ENCODE peak calls at places on chromosome 20, in ten cellular contexts. D, N, U, M, W, J, H, V, X and T are unnamed samples. For H3K4me1, the result is how much of the 10 kb centered on the place peaks cover.

GRCh38 chr20:10955166-10955565 is 281.4 kb upstream of the JAG1 start:
- DNase-seq in D (no peak), N (no peak), U (no peak), M (no peak), W (no peak), J (no peak), H (no peak), V (no peak), X (no peak), T (no peak)

GRCh38 chr20:51494241-51495110 is 48.0 kb downstream of the NFATC2 start:
- DNase-seq in D (no peak), N (no peak), U (no peak), M (no peak), W (peak), J (no peak), H (no peak), V (no peak), X (no peak), T (no peak)

GRCh38 chr20:21008951-21009350 is 97.2 kb downstream of the LINC00237 start:
- DNase-seq in D (no peak), N (no peak), U (no peak), M (no peak), W (no peak), J (no peak), H (no peak), V (no peak), X (no peak), T (no peak)

GRCh38 chr20:711526-711925 is 35.9 kb upstream of the SCRT2 start:
- DNase-seq in D (no peak), N (no peak), U (no peak), M (no peak), W (no peak), J (no peak), H (no peak), V (no peak), X (no peak), T (no peak)

GRCh38 chr20:64191002-64191401 is 26.8 kb downstream of the MYT1 start:
- DNase-seq in D (no peak), N (no peak), U (no peak), M (no peak), W (no peak), J (no peak), H (no peak), V (no peak), X (no peak), T (no peak)

GRCh38 chr20:10540636-10541493 is 105.8 kb downstream of the SLX4IP start:
- DNase-seq in D (no peak), N (no peak), U (no peak), M (no peak), W (no peak), J (no peak), H (peak), V (peak), X (no peak), T (no peak)

GRCh38 chr20:18628330-18628941 is 40.6 kb downstream of the DTD1 start:
- DNase-seq in D (peak), N (no peak), U (peak), M (no peak), W (no peak), J (no peak), H (no peak), V (peak), X (peak), T (no peak)

GRCh38 chr20:49426873-49427272 is 55.6 kb downstream of the KCNB1 start:
- DNase-seq in D (no peak), N (no peak), U (no peak), M (peak), W (no peak), J (no peak), H (no peak), V (no peak), X (no peak), T (no peak)

GRCh38 chr20:21074605-21075336 is 31.4 kb downstream of the LINC00237 start:
- DNase-seq in D (no peak), N (no peak), U (no peak), M (no peak), W (no peak), J (no peak), H (no peak), V (no peak), X (no peak), T (no peak)

GRCh38 chr20:14765370-14765701 is 427.9 kb upstream of the FLRT3 start:
- DNase-seq in D (no peak), N (no peak), U (no peak), M (no peak), W (no peak), J (no peak), H (no peak), V (no peak), X (no peak), T (no peak)

GRCh38 chr20:3209946-3210317 is 634 bp downstream of the ITPA start:
- DNase-seq in D (no peak), N (no peak), U (peak), M (no peak), W (no peak), J (no peak), H (no peak), V (no peak), X (no peak), T (no peak)

GRCh38 chr20:13119583-13119982 is 101.5 kb upstream of the ISM1 start:
- DNase-seq in D (no peak), N (no peak), U (peak), M (peak), W (peak), J (peak), H (no peak), V (peak), X (peak), T (no peak)

GRCh38 chr20:56595746-56596478 is 33.2 kb upstream of the TFAP2C start:
- DNase-seq in D (no peak), N (no peak), U (no peak), M (no peak), W (no peak), J (no peak), H (no peak), V (no peak), X (no peak), T (no peak)

GRCh38 chr20:59248031-59248684 is 52.3 kb upstream of the EDN3 start:
- DNase-seq in D (no peak), N (no peak), U (no peak), M (no peak), W (no peak), J (no peak), H (no peak), V (no peak), X (no peak), T (no peak)

GRCh38 chr20:9989066-9989724 is 45.6 kb upstream of the ANKEF1 start:
- DNase-seq in D (no peak), N (no peak), U (no peak), M (no peak), W (no peak), J (no peak), H (no peak), V (no peak), X (no peak), T (no peak)

GRCh38 chr20:46215913-46216707 is 92.2 kb downstream of the CDH22 start:
- DNase-seq in D (no peak), N (no peak), U (no peak), M (no peak), W (no peak), J (peak), H (no peak), V (peak), X (peak), T (no peak)

GRCh38 chr20:14049111-14049510 is 53.8 kb downstream of the MACROD2 start:
- DNase-seq in D (no peak), N (no peak), U (no peak), M (no peak), W (no peak), J (no peak), H (no peak), V (no peak), X (no peak), T (no peak)

GRCh38 chr20:56515657-56516381 is 8.7 kb upstream of the FAM209A start:
- DNase-seq in D (no peak), N (no peak), U (no peak), M (no peak), W (no peak), J (no peak), H (no peak), V (no peak), X (no peak), T (no peak)

GRCh38 chr20:54167909-54168872 is 5.6 kb downstream of the CYP24A1 start:
- DNase-seq in D (no peak), N (no peak), U (no peak), M (no peak), W (no peak), J (no peak), H (no peak), V (peak), X (no peak), T (no peak)

GRCh38 chr20:2771631-2772080 is 28.8 kb downstream of the CPXM1 start:
- DNase-seq in D (no peak), N (peak), U (no peak), M (no peak), W (no peak), J (no peak), H (no peak), V (no peak), X (no peak), T (no peak)

GRCh38 chr20:3674995-3675900 is 6.6 kb downstream of the ADAM33 start:
- DNase-seq in D (no peak), N (no peak), U (no peak), M (no peak), W (no peak), J (no peak), H (no peak), V (no peak), X (no peak), T (no peak)

GRCh38 chr20:44540834-44541233 is 19.0 kb upstream of the SERINC3 start:
- DNase-seq in D (no peak), N (no peak), U (no peak), M (no peak), W (no peak), J (no peak), H (no peak), V (no peak), X (no peak), T (no peak)

GRCh38 chr20:22338140-22338708 is 246.1 kb downstream of the FOXA2 start:
- DNase-seq in D (no peak), N (no peak), U (no peak), M (no peak), W (no peak), J (no peak), H (no peak), V (no peak), X (no peak), T (no peak)

GRCh38 chr20:49568491-49569151 is 684 bp upstream of the PTGIS start:
- DNase-seq in D (no peak), N (peak), U (no peak), M (no peak), W (no peak), J (no peak), H (no peak), V (no peak), X (no peak), T (no peak)

GRCh38 chr20:44494266-44494665 is 18.6 kb downstream of the TTPAL start:
- DNase-seq in D (no peak), N (no peak), U (no peak), M (no peak), W (no peak), J (no peak), H (peak), V (no peak), X (no peak), T (no peak)

GRCh38 chr20:53658973-53659372 is 65.3 kb upstream of the ZNF217 start:
- DNase-seq in D (no peak), N (no peak), U (no peak), M (no peak), W (no peak), J (no peak), H (no peak), V (no peak), X (no peak), T (no peak)

GRCh38 chr20:52410182-52410647 is 218.6 kb upstream of the ZFP64 start:
- DNase-seq in D (no peak), N (no peak), U (no peak), M (no peak), W (peak), J (no peak), H (peak), V (no peak), X (peak), T (no peak)

GRCh38 chr20:4581838-4582237 is 139.9 kb upstream of the PRND start:
- DNase-seq in D (no peak), N (no peak), U (no peak), M (no peak), W (no peak), J (no peak), H (no peak), V (no peak), X (no peak), T (no peak)

GRCh38 chr20:57912227-57912582 is 202.4 kb upstream of the PMEPA1 start:
- DNase-seq in D (peak), N (no peak), U (no peak), M (no peak), W (no peak), J (no peak), H (no peak), V (no peak), X (no peak), T (no peak)

GRCh38 chr20:59820204-59821041 is 113.0 kb downstream of the SYCP2 start:
- DNase-seq in D (no peak), N (no peak), U (no peak), M (no peak), W (no peak), J (peak), H (peak), V (no peak), X (no peak), T (no peak)

GRCh38 chr20:48697845-48698491 is 129.8 kb downstream of the PREX1 start:
- DNase-seq in D (peak), N (peak), U (no peak), M (peak), W (no peak), J (peak), H (peak), V (peak), X (peak), T (peak)

GRCh38 chr20:54514020-54514607 is 38.7 kb downstream of the DOK5 start:
- DNase-seq in D (no peak), N (no peak), U (no peak), M (no peak), W (no peak), J (no peak), H (no peak), V (no peak), X (peak), T (no peak)

GRCh38 chr20:13034115-13034514 is 25.3 kb downstream of the SPTLC3 start:
- DNase-seq in D (no peak), N (no peak), U (no peak), M (no peak), W (no peak), J (no peak), H (no peak), V (no peak), X (no peak), T (no peak)

GRCh38 chr20:21832442-21833152 is 127.1 kb downstream of the PAX1 start:
- DNase-seq in D (no peak), N (no peak), U (peak), M (no peak), W (no peak), J (no peak), H (no peak), V (no peak), X (no peak), T (no peak)

GRCh38 chr20:17676942-17677341 is 5.1 kb downstream of the RRBP1 start:
- DNase-seq in D (no peak), N (peak), U (no peak), M (no peak), W (no peak), J (no peak), H (no peak), V (no peak), X (no peak), T (no peak)

GRCh38 chr20:54382419-54382818 is 93.0 kb upstream of the DOK5 start:
- DNase-seq in D (no peak), N (no peak), U (no peak), M (no peak), W (no peak), J (no peak), H (no peak), V (no peak), X (peak), T (no peak)

GRCh38 chr20:50731930-50732690 is 730 bp downstream of the PARD6B start:
- DNase-seq in D (no peak), N (no peak), U (peak), M (peak), W (no peak), J (no peak), H (no peak), V (peak), X (peak), T (no peak)

GRCh38 chr20:62030834-62031434 is 34.7 kb downstream of the TAF4 start:
- DNase-seq in D (no peak), N (no peak), U (peak), M (no peak), W (peak), J (no peak), H (peak), V (no peak), X (no peak), T (no peak)
- H3K27ac ChIP-seq in D (no peak), N (no peak), U (peak), M (no peak), W (peak), J (no peak), H (no peak), V (no peak), X (no peak), T (no peak)

GRCh38 chr20:6705106-6705766 is 62.2 kb upstream of the BMP2 start:
- DNase-seq in D (no peak), N (no peak), U (no peak), M (no peak), W (no peak), J (no peak), H (no peak), V (no peak), X (no peak), T (no peak)

GRCh38 chr20:6704132-6704861 is 63.2 kb upstream of the BMP2 start:
- DNase-seq in D (no peak), N (peak), U (no peak), M (no peak), W (no peak), J (no peak), H (no peak), V (peak), X (no peak), T (no peak)

GRCh38 chr20:6700563-6701328 is 66.7 kb upstream of the BMP2 start:
- DNase-seq in D (peak), N (peak), U (no peak), M (no peak), W (no peak), J (peak), H (no peak), V (no peak), X (no peak), T (no peak)

GRCh38 chr20:6702144-6702543 is 65.3 kb upstream of the BMP2 start:
- DNase-seq in D (no peak), N (no peak), U (no peak), M (no peak), W (no peak), J (no peak), H (no peak), V (no peak), X (no peak), T (no peak)

DNA sequence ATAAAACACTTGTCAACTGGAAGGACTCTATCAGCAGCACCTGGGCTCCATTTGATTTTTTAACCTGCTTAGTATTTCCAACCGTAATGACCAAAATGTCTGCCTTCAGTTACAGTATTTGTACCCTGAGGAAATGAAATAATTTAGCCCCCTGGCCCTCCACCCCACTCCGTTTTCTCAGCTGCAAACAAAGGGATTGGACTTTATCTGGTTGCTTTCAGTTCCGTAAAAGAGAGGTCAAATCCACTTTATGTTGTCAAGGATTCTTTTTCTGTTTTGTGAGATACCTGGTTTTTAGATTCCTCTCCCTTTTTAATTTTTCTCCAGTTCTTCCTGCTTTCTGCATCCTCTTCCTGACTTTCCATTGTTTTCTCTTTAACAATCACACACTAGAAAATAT is 64.4 kb upstream of the BMP2 start:
- DNase-seq in D (no peak), N (no peak), U (no peak), M (no peak), W (no peak), J (no peak), H (no peak), V (no peak), X (no peak), T (no peak)
- H3K4me1 ChIP-seq in D (half or more), N (under half), U (under half), M (under half), W (under half), J (under half), H (under half), V (under half), X (under half), T (under half)

DNA sequence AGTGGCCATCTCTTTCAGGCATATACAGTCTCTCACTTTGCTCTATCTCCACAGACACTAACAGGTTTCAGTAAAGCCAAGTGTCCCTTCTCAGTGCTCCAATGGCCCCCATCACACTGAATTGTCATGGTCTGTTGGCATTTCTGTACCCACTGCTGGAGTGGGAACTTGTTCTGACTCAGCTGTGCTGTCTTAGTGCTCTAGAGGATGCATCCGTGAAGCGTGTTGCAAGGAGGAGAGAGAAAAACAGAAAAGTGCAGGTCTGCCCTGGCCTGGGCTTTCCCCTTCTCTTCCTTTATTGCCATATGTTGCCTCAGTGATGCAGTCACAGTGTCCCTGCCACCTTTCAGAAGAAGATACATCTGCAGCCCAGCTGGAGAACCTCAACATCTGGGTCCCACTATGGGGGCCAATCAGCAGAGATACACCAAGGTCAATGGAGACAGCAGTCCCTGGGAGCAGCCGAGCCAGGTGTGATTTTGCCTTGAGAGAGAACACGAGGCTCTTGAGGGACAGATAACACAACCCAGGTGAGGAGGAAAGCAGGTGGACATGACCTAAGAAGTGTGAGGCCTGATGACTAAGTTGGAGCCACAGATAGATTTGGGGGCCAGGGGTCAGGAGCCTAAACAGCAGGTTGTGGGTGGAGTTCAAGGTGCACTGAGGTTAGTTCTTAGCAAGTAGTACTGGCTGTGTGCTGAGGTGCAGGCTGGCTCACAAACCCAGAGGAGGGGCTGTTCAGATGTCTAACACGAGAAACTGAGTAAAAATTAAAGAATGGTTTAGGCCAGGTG is 5.6 kb upstream of the PLCG1 start:
- DNase-seq in D (no peak), N (no peak), U (no peak), M (no peak), W (no peak), J (no peak), H (no peak), V (no peak), X (no peak), T (no peak)
- H3K27ac ChIP-seq in D (no peak), N (no peak), U (no peak), M (no peak), W (no peak), J (no peak), H (no peak), V (no peak), X (no peak), T (no peak)

DNA sequence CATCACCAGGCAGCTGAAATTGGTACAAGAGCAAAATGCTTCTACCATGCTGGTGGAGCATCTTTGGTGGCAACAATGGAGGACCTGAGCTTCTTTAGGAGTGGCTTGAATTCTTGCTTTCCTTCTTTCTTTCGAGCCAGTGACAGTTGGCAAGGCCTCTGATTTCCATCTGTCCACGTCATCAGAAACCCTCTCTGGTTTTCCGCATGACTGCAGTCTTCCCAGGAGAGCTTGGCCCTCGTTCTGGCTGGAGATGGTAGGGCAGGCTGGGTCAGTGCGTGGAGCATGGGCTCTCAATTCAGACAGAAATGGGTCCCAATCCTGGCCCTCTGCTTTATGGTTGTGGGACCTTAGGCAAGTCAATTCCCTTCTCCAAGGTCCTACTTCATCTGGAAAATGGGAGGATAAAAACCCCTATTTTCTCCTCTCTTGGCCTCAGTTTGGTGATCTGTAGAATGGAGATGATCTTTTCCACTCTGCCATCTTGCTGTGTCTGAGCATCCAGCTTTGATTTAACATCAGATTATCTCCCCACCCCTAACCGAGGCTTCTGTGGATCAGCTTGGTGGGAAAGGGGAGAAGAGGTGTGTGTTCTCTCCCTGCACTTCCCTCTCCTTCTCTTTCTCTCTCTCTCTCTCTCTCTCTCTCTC is 3.6 kb upstream of the BPIFB1 start:
- DNase-seq in D (no peak), N (no peak), U (no peak), M (no peak), W (no peak), J (no peak), H (no peak), V (no peak), X (no peak), T (no peak)
- H3K4me1 ChIP-seq in D (under half), N (under half), U (under half), M (under half), W (under half), J (under half), H (under half), V (under half), X (under half), T (under half)